ENCODE peak calls at places on chromosomes 11 and 22, in four cellular contexts. One of them, this sample, is unnamed.

GRCh38 chr11:125282596-125282914 is 118.0 kb downstream of the PKNOX2 start:
- DNase-seq in GM12878: no peak
- DNase-seq in K562: no peak
- DNase-seq in SK-N-SH: no peak
- DNase-seq in this sample: no peak

GRCh38 chr11:91997178-91997577 is 227.4 kb upstream of the FAT3 start:
- DNase-seq in GM12878: no peak
- DNase-seq in K562: no peak
- DNase-seq in SK-N-SH: no peak
- DNase-seq in this sample: no peak

GRCh38 chr11:2837096-2837601 is 48.4 kb downstream of the CDKN1C start:
- DNase-seq in SK-N-SH: peak; percentile 73
- DNase-seq in K562: peak; percentile 82
- DNase-seq in GM12878: no peak
- DNase-seq in this sample: peak; percentile 11

GRCh38 chr11:67382481-67383136 is 9.2 kb upstream of the RAD9A start:
- DNase-seq in GM12878: no peak
- DNase-seq in SK-N-SH: peak; percentile 86
- DNase-seq in K562: peak; percentile 82
- DNase-seq in this sample: peak; percentile 69

GRCh38 chr11:120073196-120073595 is 64.7 kb downstream of the TRIM29 start:
- DNase-seq in SK-N-SH: no peak
- DNase-seq in GM12878: no peak
- DNase-seq in K562: no peak
- DNase-seq in this sample: no peak

GRCh38 chr22:45358127-45358526 is 48.4 kb downstream of the FAM118A start:
- DNase-seq in K562: no peak
- DNase-seq in GM12878: no peak
- DNase-seq in SK-N-SH: no peak
- DNase-seq in this sample: no peak

GRCh38 chr11:196786-197731 is 4.2 kb downstream of the SCGB1C1 start:
- DNase-seq in SK-N-SH: no peak
- DNase-seq in K562: no peak
- DNase-seq in GM12878: no peak
- DNase-seq in this sample: no peak

GRCh38 chr11:7575841-7576451 is 62.1 kb downstream of the PPFIBP2 start:
- DNase-seq in SK-N-SH: peak; percentile 18
- DNase-seq in K562: no peak
- DNase-seq in GM12878: no peak
- DNase-seq in this sample: no peak

GRCh38 chr22:23500508-23501208 is 79.4 kb downstream of the IGLL1 start:
- DNase-seq in SK-N-SH: peak; percentile 87
- DNase-seq in K562: no peak
- DNase-seq in GM12878: no peak
- DNase-seq in this sample: no peak

GRCh38 chr22:23282089-23282501 is 101.8 kb downstream of the BCR start:
- DNase-seq in K562: no peak
- DNase-seq in SK-N-SH: no peak
- DNase-seq in GM12878: no peak
- DNase-seq in this sample: peak; percentile 69

GRCh38 chr11:62141111-62142042 is 17.6 kb downstream of the INCENP start:
- DNase-seq in GM12878: no peak
- DNase-seq in SK-N-SH: peak; percentile 8
- DNase-seq in K562: no peak
- DNase-seq in this sample: no peak

GRCh38 chr11:47071871-47072270 is 104.8 kb downstream of the ARFGAP2 start:
- DNase-seq in GM12878: no peak
- DNase-seq in SK-N-SH: peak; percentile 14
- DNase-seq in K562: no peak
- DNase-seq in this sample: no peak

GRCh38 chr11:117181586-117182550 is 3.3 kb downstream of the SIDT2 start:
- DNase-seq in K562: no peak
- DNase-seq in SK-N-SH: no peak
- DNase-seq in GM12878: no peak
- DNase-seq in this sample: no peak

GRCh38 chr22:30605449-30606110 is 1.4 kb upstream of the TCN2 start:
- DNase-seq in K562: peak; percentile 66
- DNase-seq in GM12878: no peak
- DNase-seq in SK-N-SH: peak; percentile 77
- DNase-seq in this sample: peak; percentile 25

GRCh38 chr11:62540804-62541671 is 5.6 kb downstream of the AHNAK start:
- DNase-seq in K562: no peak
- DNase-seq in SK-N-SH: no peak
- DNase-seq in GM12878: peak; percentile 76
- DNase-seq in this sample: peak; percentile 4

GRCh38 chr11:34915136-34916013 is 804 bp downstream of the APIP start:
- DNase-seq in K562: peak; percentile 13
- DNase-seq in GM12878: no peak
- DNase-seq in SK-N-SH: no peak
- DNase-seq in this sample: peak; percentile 40

GRCh38 chr11:1487091-1487850 is 692 bp upstream of the MOB2 start:
- DNase-seq in SK-N-SH: no peak
- DNase-seq in GM12878: no peak
- DNase-seq in K562: no peak
- DNase-seq in this sample: no peak

GRCh38 chr22:23524226-23524625 is 55.9 kb downstream of the IGLL1 start:
- DNase-seq in K562: no peak
- DNase-seq in SK-N-SH: no peak
- DNase-seq in GM12878: no peak
- DNase-seq in this sample: no peak

GRCh38 chr11:62545437-62546243 is 966 bp downstream of the AHNAK start:
- DNase-seq in SK-N-SH: peak; percentile 86
- DNase-seq in K562: peak; percentile 89
- DNase-seq in GM12878: no peak
- DNase-seq in this sample: peak; percentile 93

GRCh38 chr11:62850911-62851806 is 11.8 kb upstream of the WDR74 start:
- DNase-seq in GM12878: no peak
- DNase-seq in K562: no peak
- DNase-seq in SK-N-SH: no peak
- DNase-seq in this sample: no peak

GRCh38 chr11:111634981-111635705 is 32.9 kb downstream of the SIK2 start:
- DNase-seq in SK-N-SH: no peak
- DNase-seq in GM12878: no peak
- DNase-seq in K562: peak; percentile 23
- DNase-seq in this sample: peak; percentile 66

GRCh38 chr11:33907419-33907818 is 15.5 kb upstream of the LMO2 start:
- DNase-seq in K562: no peak
- DNase-seq in GM12878: no peak
- DNase-seq in SK-N-SH: no peak
- DNase-seq in this sample: no peak

GRCh38 chr11:33909552-33909951 is 17.7 kb upstream of the LMO2 start:
- DNase-seq in K562: no peak
- DNase-seq in GM12878: no peak
- DNase-seq in SK-N-SH: no peak
- DNase-seq in this sample: no peak

GRCh38 chr11:33912405-33913361 is 20.8 kb upstream of the LMO2 start:
- DNase-seq in K562: peak; percentile 75
- DNase-seq in GM12878: peak; percentile 82
- DNase-seq in SK-N-SH: no peak
- DNase-seq in this sample: peak; percentile 90

GRCh38 chr11:33910960-33911339 is 19.1 kb upstream of the LMO2 start:
- DNase-seq in GM12878: no peak
- DNase-seq in K562: no peak
- DNase-seq in SK-N-SH: no peak
- DNase-seq in this sample: no peak

DNA sequence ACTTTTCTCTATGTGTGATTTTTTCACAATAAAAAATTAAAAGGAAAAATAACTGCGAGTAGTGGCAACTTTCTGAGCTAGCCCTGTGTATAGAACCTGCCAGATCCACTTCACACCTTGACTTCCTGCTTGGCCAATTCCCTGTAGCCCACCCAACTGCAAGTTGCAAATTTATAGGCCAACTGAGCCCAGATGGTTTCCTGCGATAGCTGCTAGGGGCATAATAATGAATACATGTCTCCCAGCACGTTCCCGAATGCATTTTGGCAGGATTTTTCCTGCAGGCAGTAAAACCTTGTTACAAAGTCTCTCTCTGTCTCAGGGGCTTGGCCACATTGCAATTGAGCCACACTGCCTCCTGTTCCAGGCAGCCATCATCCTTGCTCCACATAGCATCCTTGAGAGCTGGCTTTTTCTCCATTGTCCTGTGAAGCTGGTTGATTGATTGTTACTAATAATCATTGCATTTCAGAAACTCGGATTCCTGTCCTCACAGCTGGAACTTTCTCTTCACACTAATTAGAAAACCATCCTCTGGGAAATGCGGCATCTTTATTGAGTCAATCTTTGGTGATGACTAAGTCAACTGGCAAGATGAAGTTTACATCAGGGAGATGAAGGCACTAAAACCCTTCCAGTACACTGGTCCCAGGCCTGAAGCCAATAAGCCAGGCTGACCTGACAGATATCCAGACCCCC is 18.5 kb upstream of the LMO2 start:
- DNase-seq in K562: no peak
- DNase-seq in SK-N-SH: no peak
- DNase-seq in GM12878: no peak
- DNase-seq in this sample: no peak
- H3K27me3 ChIP-seq in K562: no peaks in the 10 kb centered on the region
- H3K27me3 ChIP-seq in SK-N-SH: peaks cover 10% of the 10 kb centered on the region
- H3K27me3 ChIP-seq in GM12878: no peaks in the 10 kb centered on the region
- H3K27me3 ChIP-seq in this sample: peaks cover 12% of the 10 kb centered on the region

GRCh38 chr11:76770642-76771445 is 12.3 kb upstream of the TSKU start:
- DNase-seq in K562: no peak
- DNase-seq in GM12878: no peak
- DNase-seq in SK-N-SH: no peak
- DNase-seq in this sample: peak; percentile 99

GRCh38 chr11:76772783-76773106 is 10.4 kb upstream of the TSKU start:
- DNase-seq in GM12878: no peak
- DNase-seq in K562: no peak
- DNase-seq in SK-N-SH: no peak
- DNase-seq in this sample: no peak

GRCh38 chr11:76769645-76770586 is 13.2 kb upstream of the TSKU start:
- DNase-seq in GM12878: no peak
- DNase-seq in K562: no peak
- DNase-seq in SK-N-SH: no peak
- DNase-seq in this sample: peak; percentile 72

GRCh38 chr11:76772100-76772782 is 10.9 kb upstream of the TSKU start:
- DNase-seq in GM12878: no peak
- DNase-seq in K562: no peak
- DNase-seq in SK-N-SH: no peak
- DNase-seq in this sample: peak; percentile 50

GRCh38 chr11:76771446-76772099 is 11.6 kb upstream of the TSKU start:
- DNase-seq in SK-N-SH: no peak
- DNase-seq in GM12878: no peak
- DNase-seq in K562: no peak
- DNase-seq in this sample: no peak
- TF ChIP-seq RCOR1 in SK-N-SH: no peak
- TF ChIP-seq RCOR1 in GM12878: no peak
- TF ChIP-seq RCOR1 in K562: no peak
- TF ChIP-seq RCOR1 in this sample: no peak

GRCh38 chr11:45314900-45315299 is 28.8 kb upstream of the SYT13 start:
- DNase-seq in SK-N-SH: no peak
- DNase-seq in K562: no peak
- DNase-seq in GM12878: no peak
- DNase-seq in this sample: no peak
- H3K27me3 ChIP-seq in SK-N-SH: no peaks in the 10 kb centered on the region
- H3K27me3 ChIP-seq in K562: no peaks in the 10 kb centered on the region
- H3K27me3 ChIP-seq in GM12878: no peaks in the 10 kb centered on the region
- H3K27me3 ChIP-seq in this sample: peaks cover 11% of the 10 kb centered on the region

GRCh38 chr11:64245401-64245796 is 1.3 kb downstream of the PPP1R14B start:
- DNase-seq in K562: no peak
- DNase-seq in SK-N-SH: no peak
- DNase-seq in GM12878: no peak
- DNase-seq in this sample: no peak
- TF ChIP-seq RCOR1 in K562: no peak
- TF ChIP-seq RCOR1 in SK-N-SH: no peak
- TF ChIP-seq RCOR1 in GM12878: no peak
- TF ChIP-seq RCOR1 in this sample: no peak

DNA sequence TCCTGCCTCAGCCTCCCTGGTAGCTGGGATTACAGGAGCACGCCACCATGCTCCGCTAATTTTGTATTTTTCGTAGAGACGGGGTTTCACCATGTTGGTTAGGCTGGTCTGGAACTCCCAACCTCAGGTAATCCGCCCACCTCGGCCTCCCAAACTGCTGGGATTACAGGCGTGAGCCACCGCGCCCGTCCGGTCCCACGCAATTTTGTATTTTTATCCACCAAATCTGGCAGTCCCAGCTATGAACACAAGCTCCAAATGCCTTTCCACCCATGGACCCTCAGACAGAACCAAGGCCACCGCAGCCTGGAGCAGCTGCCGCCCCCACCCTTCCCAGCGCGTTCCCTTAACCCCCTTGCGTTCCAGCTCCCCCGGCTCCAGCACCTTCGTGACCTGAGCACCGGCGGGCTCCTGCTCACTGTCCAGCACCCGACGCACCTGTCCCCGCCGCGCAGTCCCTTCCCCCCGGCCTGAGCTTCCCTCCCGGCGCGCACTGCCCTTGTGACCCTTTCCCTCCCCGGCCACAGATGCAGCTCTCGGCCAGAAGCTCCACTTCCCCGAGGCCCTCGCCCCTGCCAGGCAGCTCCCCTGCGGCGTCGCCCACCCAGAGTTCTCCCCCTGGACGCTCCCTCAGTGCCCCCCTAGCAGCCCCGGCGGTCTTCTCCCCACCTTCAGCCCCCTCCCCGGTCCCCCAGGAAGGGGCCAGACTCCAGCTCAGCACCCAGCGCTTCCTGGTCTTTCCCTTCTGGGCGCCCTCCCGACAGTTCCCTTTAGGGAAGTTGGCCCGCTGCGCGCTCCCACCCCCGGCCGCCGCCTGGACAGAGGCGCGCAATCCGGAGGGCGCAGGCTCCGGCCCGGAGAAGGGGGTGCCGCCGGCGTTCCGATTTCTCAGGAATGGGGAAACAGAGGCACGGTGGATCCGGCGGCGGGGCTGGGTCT is 5.6 kb upstream of the ZBED4 start:
- DNase-seq in GM12878: no peak
- DNase-seq in K562: no peak
- DNase-seq in SK-N-SH: peak; percentile 75
- DNase-seq in this sample: no peak
- H3K27me3 ChIP-seq in GM12878: peaks cover 8% of the 10 kb centered on the region
- H3K27me3 ChIP-seq in K562: peaks cover 28% of the 10 kb centered on the region
- H3K27me3 ChIP-seq in SK-N-SH: peaks cover 28% of the 10 kb centered on the region
- H3K27me3 ChIP-seq in this sample: peaks cover 65% of the 10 kb centered on the region

This sample was measured in IMR-90.